ENCODE peak calls at places on chromosome 17, in eight cellular contexts. D is gastrocnemius medialis, X is pancreas, N is H1, W is IMR-90, B is astrocyte, I is AG04450, Z is ascending aorta. V is an unnamed sample.

GRCh38 chr17:72512649-72513556 is 392.1 kb downstream of the SOX9 start:
- DNase-seq in I (no peak), Z (no peak), N (no peak), X (no peak), B (no peak), W (no peak), D (no peak), V (no peak)

GRCh38 chr17:20187049-20187448 is 177.9 kb downstream of the SPECC1 start:
- DNase-seq in B (peak; percentile 83), D (no peak), N (no peak), Z (no peak), W (peak; percentile 68), I (no peak), X (no peak), V (no peak)

GRCh38 chr17:48103379-48103715 is 2.1 kb upstream of the CBX1 start:
- DNase-seq in I (no peak), D (no peak), Z (no peak), W (no peak), N (no peak), B (no peak), X (no peak), V (no peak)

GRCh38 chr17:42804918-42805367 is 6.3 kb downstream of the CNTD1 start:
- DNase-seq in I (no peak), B (no peak), Z (no peak), X (no peak), N (no peak), W (peak; percentile 13), D (no peak), V (no peak)

GRCh38 chr17:1878419-1879121 is 48.8 kb downstream of the RPA1 start:
- DNase-seq in I (no peak), Z (no peak), X (no peak), W (no peak), B (peak; percentile 18), N (no peak), D (no peak), V (no peak)

GRCh38 chr17:41919165-41919817 is 540 bp upstream of the ACLY start:
- DNase-seq in X (no peak), W (no peak), I (no peak), B (no peak), N (peak; percentile 82), Z (peak; percentile 12), D (peak; percentile 52), V (no peak)

GRCh38 chr17:14068542-14069250 is 608 bp upstream of the COX10 start:
- DNase-seq in Z (no peak), D (no peak), W (no peak), N (no peak), B (no peak), I (no peak), X (no peak), V (no peak)

GRCh38 chr17:35147313-35147982 is at the start of gene UNC45B:
- DNase-seq in X (no peak), N (no peak), I (no peak), D (peak; percentile 87), Z (no peak), B (no peak), W (no peak), V (no peak)

GRCh38 chr17:72761431-72761830 is 331.1 kb downstream of the SLC39A11 start:
- DNase-seq in N (no peak), I (no peak), W (no peak), B (no peak), X (no peak), D (no peak), Z (no peak), V (no peak)

GRCh38 chr17:41496803-41497484 is 7.2 kb upstream of the KRT36 start:
- DNase-seq in I (peak; percentile 55), Z (peak; percentile 23), W (peak; percentile 83), X (peak; percentile 60), D (peak; percentile 22), B (peak; percentile 73), N (peak; percentile 84), V (no peak)

GRCh38 chr17:61362396-61362795 is 37.2 kb upstream of the TBX2 start:
- DNase-seq in I (no peak), W (no peak), N (no peak), Z (no peak), X (no peak), D (no peak), B (no peak), V (no peak)

GRCh38 chr17:46814446-46814845 is 4.0 kb downstream of the WNT3 start:
- DNase-seq in B (no peak), I (no peak), W (no peak), D (no peak), X (no peak), N (no peak), Z (no peak), V (no peak)

DNA sequence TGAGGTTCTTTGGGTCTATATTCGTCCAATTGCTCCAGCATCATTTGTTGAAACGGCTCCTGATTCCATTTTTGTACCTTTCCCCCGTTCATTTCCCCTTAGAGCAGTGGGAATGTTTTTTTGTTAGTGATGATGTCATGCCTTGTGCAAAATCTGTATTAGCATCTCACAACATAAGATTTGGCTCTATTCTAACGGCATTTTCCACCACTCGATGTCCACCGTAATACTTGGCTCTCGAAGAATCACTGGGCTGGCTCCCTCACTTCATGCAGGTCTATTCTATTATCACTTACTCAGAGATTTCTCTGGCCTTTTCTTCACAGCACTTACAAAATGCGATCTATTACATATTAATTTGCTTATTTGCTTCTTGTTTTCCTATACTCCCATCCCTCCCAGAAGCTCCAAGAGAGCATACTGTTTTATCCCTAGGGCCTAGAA is 571 bp upstream of the NME1 start:
- DNase-seq in W (peak; percentile 32), I (no peak), B (peak; percentile 29), N (no peak), X (no peak), Z (no peak), D (no peak), V (no peak)
- H3K27ac ChIP-seq in W (peak overlapping the region; percentile 20), I (peak overlapping the region; percentile 61), B (peak overlapping the region; percentile 78), N (no peak overlapping the region), X (peak overlapping the region; percentile 85), Z (peak overlapping the region; percentile 86), D (peak overlapping the region; percentile 82), V (peak overlapping the region; percentile 85)

GRCh38 chr17:18970582-18971480 is 18.9 kb downstream of the SLC5A10 start:
- DNase-seq in B (no peak), D (no peak), W (no peak), N (no peak), Z (no peak), X (no peak), I (no peak), V (no peak)
- TF ChIP-seq CTCF in B (no peak), D (no peak), W (peak; percentile 17), N (no peak), Z (no peak), X (no peak), I (peak; percentile 25), V (no peak)

GRCh38 chr17:77200711-77201110 is 59.9 kb downstream of the SEC14L1 start:
- DNase-seq in D (no peak), X (no peak), Z (no peak), I (no peak), N (no peak), W (no peak), B (no peak), V (no peak)
- H3K27ac ChIP-seq in D (peak overlapping the region; percentile 3), X (no peak overlapping the region), Z (no peak overlapping the region), I (no peak overlapping the region), N (no peak overlapping the region), W (no peak overlapping the region), B (no peak overlapping the region), V (no peak overlapping the region)

DNA sequence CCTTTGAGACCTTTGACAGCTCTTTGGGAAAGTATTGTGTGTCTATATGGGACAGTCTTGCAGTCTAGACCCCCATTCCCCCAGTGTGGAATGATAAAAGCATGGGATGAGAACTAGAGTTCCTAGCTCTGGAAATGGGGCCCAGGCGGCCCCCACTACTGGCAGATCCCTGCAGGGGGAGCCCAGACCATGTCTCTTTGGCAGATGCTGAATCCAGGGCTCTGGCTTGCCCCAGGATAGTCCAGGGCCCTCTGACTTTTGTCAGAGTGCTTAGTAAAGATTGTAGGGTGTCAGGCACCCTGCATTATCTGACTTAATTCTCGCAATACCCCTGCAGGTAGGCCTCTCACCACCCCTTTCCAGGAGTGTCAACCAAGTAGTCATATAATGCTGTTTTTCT is 8.3 kb downstream of the ALKBH5 start:
- DNase-seq in B (no peak), D (no peak), I (no peak), W (no peak), Z (no peak), X (no peak), N (peak; percentile 61), V (no peak)
- TF ChIP-seq CTCF in B (peak; percentile 17), D (peak; percentile 33), I (peak; percentile 37), W (peak; percentile 31), Z (no peak), X (no peak), N (peak; percentile 38), V (no peak)

GRCh38 chr17:82152114-82152513 is 54.1 kb upstream of the FASN start:
- DNase-seq in X (no peak), I (no peak), N (no peak), Z (no peak), B (no peak), W (no peak), D (no peak), V (no peak)

GRCh38 chr17:82152556-82153294 is 54.7 kb upstream of the FASN start:
- DNase-seq in I (no peak), Z (no peak), W (no peak), D (peak; percentile 84), B (no peak), X (no peak), N (no peak), V (no peak)

GRCh38 chr17:82153295-82153691 is 55.3 kb upstream of the FASN start:
- DNase-seq in B (no peak), N (no peak), Z (no peak), W (no peak), I (no peak), X (no peak), D (no peak), V (no peak)

GRCh38 chr17:82149401-82150099 is 51.5 kb upstream of the FASN start:
- DNase-seq in W (no peak), Z (no peak), I (no peak), X (no peak), D (no peak), N (no peak), B (no peak), V (no peak)

GRCh38 chr17:82151106-82151957 is 53.3 kb upstream of the FASN start:
- DNase-seq in Z (no peak), B (no peak), X (peak; percentile 53), I (no peak), D (no peak), W (no peak), N (no peak), V (no peak)
- H3K27ac ChIP-seq in Z (no peak overlapping the region), B (no peak overlapping the region), X (no peak overlapping the region), I (no peak overlapping the region), D (peak overlapping the region; percentile 52), W (no peak overlapping the region), N (no peak overlapping the region), V (no peak overlapping the region)